ENCODE peak calls at places on chromosomes 2 and 18, in four cellular contexts. F is ovary, O is tibial nerve, I is A549. J is an unnamed sample.
A peak's percentile ranks its signal among the peaks of the same experiment; 100 is the strongest.

GRCh38 chr18:76475450-76476203 is 19.4 kb downstream of the ZNF516 start:
- DNase-seq in F (no peak), O (no peak), I (peak; percentile 36), J (no peak)

GRCh38 chr2:120626566-120626965 is 109.1 kb upstream of the GLI2 start:
- DNase-seq in F (no peak), O (no peak), I (no peak), J (no peak)

GRCh38 chr2:195404650-195405049 is 252.4 kb upstream of the SLC39A10 start:
- DNase-seq in F (no peak), O (no peak), I (no peak), J (no peak)

GRCh38 chr2:48194641-48195040 is 288.3 kb upstream of the FBXO11 start:
- DNase-seq in F (no peak), O (no peak), I (no peak), J (no peak)

GRCh38 chr2:239247401-239248245 is 153.2 kb downstream of the HDAC4 start:
- DNase-seq in F (peak; percentile 12), O (no peak), I (no peak), J (peak; percentile 82)

GRCh38 chr2:235940330-235940729 is 227.9 kb downstream of the GBX2 start:
- DNase-seq in F (peak; percentile 63), O (no peak), I (peak; percentile 42), J (peak; percentile 95)

GRCh38 chr2:112168422-112169124 is 30.4 kb downstream of the FBLN7 start:
- DNase-seq in F (no peak), O (no peak), I (no peak), J (peak; percentile 26)

GRCh38 chr2:7841751-7842150 is 840.1 kb upstream of the ID2 start:
- DNase-seq in F (no peak), O (no peak), I (no peak), J (no peak)

GRCh38 chr2:40160730-40161129 is 291.2 kb downstream of the SLC8A1 start:
- DNase-seq in F (no peak), O (no peak), I (no peak), J (no peak)

GRCh38 chr18:49921278-49922037 is 108.1 kb upstream of the ACAA2 start:
- DNase-seq in F (no peak), O (no peak), I (no peak), J (no peak)

GRCh38 chr2:134718956-134719814 is at the start of gene TMEM163:
- DNase-seq in F (peak; percentile 21), O (no peak), I (no peak), J (no peak)

GRCh38 chr2:174763793-174764179 is 486 bp downstream of the CHRNA1 start:
- DNase-seq in F (no peak), O (no peak), I (no peak), J (no peak)

GRCh38 chr18:49853011-49853410 is 39.7 kb upstream of the ACAA2 start:
- DNase-seq in F (no peak), O (no peak), I (no peak), J (no peak)

GRCh38 chr2:128611421-128612320 is 293.0 kb upstream of the HS6ST1 start:
- DNase-seq in F (no peak), O (no peak), I (no peak), J (no peak)

GRCh38 chr18:13406770-13407169 is 188.2 kb downstream of the LDLRAD4 start:
- DNase-seq in F (no peak), O (no peak), I (no peak), J (no peak)

GRCh38 chr2:150046211-150046610 is 441.3 kb downstream of the RND3 start:
- DNase-seq in F (no peak), O (no peak), I (no peak), J (no peak)

GRCh38 chr2:234459401-234460009 is 37.4 kb downstream of the ARL4C start:
- DNase-seq in F (no peak), O (no peak), I (no peak), J (no peak)

GRCh38 chr18:48840491-48840877 is 110.3 kb downstream of the SMAD7 start:
- DNase-seq in F (no peak), O (no peak), I (no peak), J (no peak)

GRCh38 chr2:112048887-112049286 is 6.2 kb upstream of the TMEM87B start:
- DNase-seq in F (no peak), O (peak; percentile 81), I (peak; percentile 65), J (peak; percentile 9)

GRCh38 chr2:227117852-227118251 is 46.2 kb downstream of the COL4A4 start:
- DNase-seq in F (no peak), O (no peak), I (no peak), J (no peak)

GRCh38 chr2:7748717-7749415 is 831.7 kb downstream of the RNF144A start:
- DNase-seq in F (no peak), O (no peak), I (no peak), J (no peak)

GRCh38 chr2:37809525-37809924 is 115.6 kb upstream of the RMDN2 start:
- DNase-seq in F (peak; percentile 33), O (peak; percentile 67), I (peak; percentile 37), J (no peak)

GRCh38 chr2:42804338-42804737 is 12.0 kb upstream of the HAAO start:
- DNase-seq in F (no peak), O (no peak), I (no peak), J (no peak)

GRCh38 chr2:74223941-74224770 is 25.7 kb downstream of the MTHFD2 start:
- DNase-seq in F (no peak), O (no peak), I (no peak), J (no peak)

GRCh38 chr2:88684519-88684918 is 7.0 kb upstream of the RPIA start:
- DNase-seq in F (no peak), O (no peak), I (no peak), J (no peak)

GRCh38 chr2:96485350-96485749 is 19.8 kb downstream of the NEURL3 start:
- DNase-seq in F (no peak), O (no peak), I (no peak), J (peak; percentile 38)

GRCh38 chr2:198776616-198777406 is 680.9 kb downstream of the SATB2 start:
- DNase-seq in F (no peak), O (no peak), I (no peak), J (no peak)

GRCh38 chr2:191145769-191146471 is 4.9 kb downstream of the STAT4 start:
- DNase-seq in F (no peak), O (no peak), I (no peak), J (no peak)

GRCh38 chr2:96866149-96866548 is 3.7 kb downstream of the SEMA4C start:
- DNase-seq in F (no peak), O (no peak), I (no peak), J (no peak)

GRCh38 chr2:28640263-28640907 is 111.2 kb upstream of the PPP1CB start:
- DNase-seq in F (peak; percentile 21), O (no peak), I (no peak), J (no peak)
- TF ChIP-seq POLR2A in F (no peak), O (no peak), I (no peak), J (no peak)

GRCh38 chr18:58054041-58054733 is 10.2 kb downstream of the NEDD4L start:
- DNase-seq in F (no peak), O (no peak), I (peak; percentile 26), J (no peak)
- TF ChIP-seq POLR2A in F (no peak), O (no peak), I (no peak), J (no peak)

GRCh38 chr2:24491626-24492282 is 700 bp downstream of the NCOA1 start:
- DNase-seq in F (peak; percentile 77), O (peak; percentile 21), I (no peak), J (peak; percentile 36)
- TF ChIP-seq POLR2A in F (no peak), O (no peak), I (no peak), J (peak; percentile 10)

GRCh38 chr2:218322756-218323525 is 30.6 kb upstream of the TMBIM1 start:
- DNase-seq in F (peak; percentile 81), O (peak; percentile 63), I (peak; percentile 91), J (peak; percentile 80)
- TF ChIP-seq POLR2A in F (peak; percentile 1), O (peak; percentile 48), I (peak; percentile 55), J (peak; percentile 20)

DNA sequence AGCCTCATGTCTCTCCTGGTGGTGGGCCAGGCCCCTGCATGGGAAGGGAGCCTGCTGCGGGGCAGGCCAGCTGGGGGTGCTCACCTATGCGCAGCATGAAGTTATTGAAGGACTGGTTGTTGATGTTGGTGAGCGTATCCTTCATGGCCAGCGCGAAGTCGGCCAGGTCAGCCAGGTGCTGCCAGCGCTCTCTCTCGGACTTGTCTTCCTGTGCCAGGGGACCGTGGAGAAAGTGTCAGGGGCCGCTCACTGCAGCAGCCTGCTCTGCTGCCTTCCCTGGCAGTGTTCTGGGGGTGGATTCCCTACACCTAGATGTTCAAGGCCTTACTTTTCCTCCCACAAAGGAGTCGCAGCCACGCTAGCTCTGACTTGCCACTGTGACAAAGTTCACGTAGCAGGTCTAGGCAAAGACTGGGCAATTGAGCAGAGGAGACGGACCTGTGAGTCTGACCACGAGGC is 28.2 kb downstream of the CENPO start:
- DNase-seq in F (no peak), O (no peak), I (no peak), J (no peak)
- TF ChIP-seq POLR2A in F (no peak), O (no peak), I (no peak), J (no peak)